ENCODE peak calls at places on chromosomes 7 and 10, in nine cellular contexts. P is osteoblast; L is heart right ventricle; S is CD4-positive, alpha-beta memory T cell; R is keratinocyte; D is stomach; N is endodermal cell; Q is heart left ventricle; B is colonic mucosa. K is an unnamed sample.

GRCh38 chr7:109295158-109295557 is 725.5 kb downstream of the DNAJB9 start:
- DNase-seq in Q (no peak), S (no peak), R (no peak), N (no peak), D (no peak), P (no peak), L (no peak), B (no peak), K (no peak)

GRCh38 chr7:90709501-90710465 is 113.7 kb downstream of the CDK14 start:
- DNase-seq in Q (no peak), P (no peak), N (peak; percentile 53), B (no peak), S (no peak), L (no peak), D (peak; percentile 36), R (no peak), K (no peak)

GRCh38 chr7:70728873-70729552 is 402.9 kb upstream of the GALNT17 start:
- DNase-seq in D (no peak), S (no peak), Q (no peak), P (peak; percentile 54), N (peak; percentile 93), L (no peak), B (peak; percentile 41), R (no peak), K (no peak)

GRCh38 chr10:9254353-9254752 is 1199.9 kb downstream of the GATA3 start:
- DNase-seq in B (no peak), P (peak; percentile 31), S (no peak), D (no peak), N (no peak), Q (no peak), L (no peak), R (no peak), K (no peak)

GRCh38 chr7:115941703-115942268 is 88.8 kb downstream of the TFEC start:
- DNase-seq in Q (no peak), L (no peak), D (no peak), S (no peak), B (no peak), R (no peak), P (no peak), N (no peak), K (no peak)

GRCh38 chr7:130392456-130392860 is 12.2 kb downstream of the CPA1 start:
- DNase-seq in R (no peak), P (peak; percentile 62), Q (no peak), S (no peak), D (no peak), B (no peak), N (no peak), L (no peak), K (no peak)

GRCh38 chr10:24168258-24169170 is 40.4 kb upstream of the KIAA1217 start:
- DNase-seq in B (no peak), D (no peak), S (no peak), L (no peak), P (no peak), N (no peak), Q (no peak), R (no peak), K (no peak)

GRCh38 chr7:47180268-47180826 is 401.6 kb downstream of the TNS3 start:
- DNase-seq in P (peak; percentile 89), L (no peak), S (no peak), R (no peak), Q (no peak), D (peak; percentile 43), B (peak; percentile 63), N (peak; percentile 86), K (peak; percentile 53)

GRCh38 chr7:42574693-42575084 is 337.2 kb downstream of the C7orf25 start:
- DNase-seq in P (no peak), L (no peak), R (no peak), S (no peak), N (no peak), D (no peak), Q (no peak), B (no peak), K (no peak)

GRCh38 chr10:103968441-103969391 is 1.8 kb downstream of the SLK start:
- DNase-seq in N (no peak), B (no peak), D (no peak), R (no peak), Q (no peak), L (no peak), S (no peak), P (peak; percentile 70), K (peak; percentile 4)

GRCh38 chr10:103969857-103970627 is 3.1 kb downstream of the SLK start:
- DNase-seq in D (no peak), L (no peak), B (no peak), S (no peak), N (no peak), P (no peak), Q (no peak), R (no peak), K (no peak)

GRCh38 chr10:103966671-103967432 is at the start of gene SLK:
- DNase-seq in N (peak; percentile 79), S (peak; percentile 78), R (no peak), Q (peak; percentile 87), L (peak; percentile 89), B (peak; percentile 86), D (peak; percentile 85), P (peak; percentile 99), K (peak; percentile 87)

GRCh38 chr10:103969436-103969835 is 2.5 kb downstream of the SLK start:
- DNase-seq in B (no peak), L (no peak), S (no peak), Q (no peak), P (no peak), N (no peak), D (no peak), R (no peak), K (no peak)

DNA sequence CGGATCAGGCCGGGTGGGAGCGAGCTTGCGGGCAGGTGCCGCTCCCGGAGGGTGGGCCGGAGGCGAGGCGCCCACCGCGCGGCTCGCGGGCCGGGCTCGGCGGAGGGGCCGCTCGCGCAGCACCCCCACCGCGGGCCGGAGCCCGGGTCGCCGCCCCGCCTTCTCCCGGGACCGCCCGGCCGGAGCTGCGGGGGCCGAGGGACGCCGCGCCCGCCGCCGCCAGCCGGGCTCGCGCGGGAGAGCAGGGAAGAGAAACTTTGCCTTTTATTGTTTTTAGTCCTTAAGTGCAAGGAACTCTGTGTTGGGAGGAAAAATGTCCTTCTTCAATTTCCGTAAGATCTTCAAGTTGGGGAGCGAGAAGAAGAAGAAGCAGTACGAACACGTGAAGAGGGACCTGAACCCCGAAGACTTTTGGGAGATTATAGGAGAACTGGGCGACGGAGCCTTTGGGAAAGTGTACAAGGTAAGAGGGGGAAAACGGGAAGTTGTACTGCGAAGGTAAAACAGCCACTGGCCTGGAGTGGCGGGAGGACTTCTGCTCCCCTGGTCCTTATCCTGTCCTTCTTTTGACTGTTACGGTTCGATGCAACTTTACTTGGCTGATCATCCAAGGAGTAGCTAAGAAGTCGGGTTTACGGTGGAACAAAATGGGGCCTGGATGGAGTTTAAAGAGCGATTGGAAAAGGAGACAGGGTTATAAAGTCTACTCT is 648 bp downstream of the SLK start:
- DNase-seq in N (peak; percentile 59), R (no peak), B (peak; percentile 50), P (peak; percentile 95), S (peak; percentile 40), Q (no peak), D (no peak), L (no peak), K (peak; percentile 45)
- H3K4me3 ChIP-seq in N (peak overlapping the region; percentile 100), R (peak overlapping the region; percentile 97), B (peak overlapping the region; percentile 77), P (peak overlapping the region; percentile 96), S (peak overlapping the region; percentile 99), Q (peak overlapping the region; percentile 87), D (peak overlapping the region; percentile 79), L (peak overlapping the region; percentile 95), K (peak overlapping the region; percentile 100)

GRCh38 chr7:150857276-150858055 is 5.1 kb downstream of the AOC1 start:
- DNase-seq in S (no peak), P (no peak), B (peak; percentile 11), N (peak; percentile 13), R (no peak), L (no peak), Q (no peak), D (no peak), K (no peak)
- H3K27ac ChIP-seq in S (no peak overlapping the region), P (no peak overlapping the region), B (no peak overlapping the region), N (no peak overlapping the region), R (no peak overlapping the region), L (no peak overlapping the region), Q (no peak overlapping the region), D (no peak overlapping the region), K (no peak overlapping the region)

DNA sequence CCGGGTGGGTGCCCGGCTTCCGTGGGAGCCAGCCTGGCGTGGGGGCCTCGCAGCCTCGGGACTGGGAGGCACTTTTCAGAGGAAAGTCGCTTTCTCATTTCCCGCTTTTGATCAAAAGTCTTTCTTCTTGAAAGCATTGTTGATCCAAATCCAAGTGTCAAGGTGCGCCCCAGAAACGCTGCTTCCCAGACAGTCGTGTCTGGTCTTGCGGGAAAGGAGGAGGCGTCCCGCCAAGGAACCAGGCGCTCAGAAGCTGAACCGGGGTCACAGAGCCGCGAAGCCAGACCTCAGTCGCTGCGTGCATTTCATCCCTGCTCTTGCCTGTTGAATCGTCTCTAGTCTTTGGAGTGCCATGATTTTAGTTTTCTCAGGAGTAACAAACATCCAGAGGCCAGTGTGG is 1.1 kb upstream of the BNIP3 start:
- DNase-seq in S (no peak), L (no peak), R (no peak), Q (no peak), N (no peak), D (no peak), B (no peak), P (peak; percentile 69), K (no peak)
- H3K4me3 ChIP-seq in S (peak overlapping the region; percentile 43), L (peak overlapping the region; percentile 68), R (peak overlapping the region; percentile 27), Q (peak overlapping the region; percentile 92), N (peak overlapping the region; percentile 77), D (peak overlapping the region; percentile 93), B (peak overlapping the region; percentile 61), P (peak overlapping the region; percentile 92), K (peak overlapping the region; percentile 88)

DNA sequence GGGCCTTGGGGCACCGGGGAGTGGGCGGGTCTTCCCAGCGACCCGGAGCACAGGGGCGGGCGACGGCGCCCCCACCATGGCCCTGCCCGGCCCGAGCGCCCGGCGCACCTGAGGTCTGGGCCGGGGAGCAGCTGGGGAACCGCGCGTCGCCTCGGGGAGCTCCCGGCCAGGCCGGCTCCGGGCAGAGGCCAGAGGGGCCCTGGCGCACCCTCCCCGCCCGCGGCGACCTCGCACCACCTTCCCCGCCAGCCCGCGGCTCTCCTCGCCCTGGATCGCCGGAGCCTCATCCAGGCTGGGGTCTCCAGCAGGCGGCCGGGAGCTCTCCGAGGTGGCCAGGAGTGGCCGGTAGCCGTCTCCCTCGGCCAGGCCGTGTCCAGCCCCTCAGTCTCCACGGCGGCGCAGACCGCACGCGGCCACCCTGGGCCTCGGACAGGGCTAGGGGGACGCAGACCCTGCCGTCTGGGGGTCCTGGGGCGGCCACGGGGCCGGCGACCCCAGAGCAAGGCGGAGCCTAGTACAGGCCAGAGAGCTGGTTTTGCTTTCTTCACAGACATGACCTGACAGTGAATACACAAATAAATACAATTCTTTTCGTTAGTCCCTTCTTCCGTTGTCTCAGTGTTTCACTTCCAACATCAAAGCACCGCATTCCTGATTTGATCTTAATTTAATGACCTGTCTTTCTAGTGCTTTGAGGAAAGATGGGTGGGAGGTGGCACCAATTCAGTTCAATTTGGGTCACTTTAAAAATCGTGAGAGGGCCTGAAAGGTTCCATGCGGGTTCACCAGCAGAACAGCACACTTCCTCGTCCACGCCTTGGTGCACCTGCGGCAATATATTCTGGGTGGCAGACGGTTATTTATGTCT is 357.0 kb downstream of the DNAJB6 start:
- DNase-seq in B (no peak), L (no peak), P (peak; percentile 69), S (no peak), N (peak; percentile 86), Q (no peak), D (peak; percentile 18), R (no peak), K (peak; percentile 25)
- H3K27ac ChIP-seq in B (no peak overlapping the region), L (no peak overlapping the region), P (no peak overlapping the region), S (no peak overlapping the region), N (no peak overlapping the region), Q (no peak overlapping the region), D (no peak overlapping the region), R (no peak overlapping the region), K (no peak overlapping the region)